ENCODE peak calls at places on chromosomes 1 and 21, in ten cellular contexts. C is upper lobe of left lung, A is left ventricle myocardium inferior, G is kidney epithelial cell, E is heart left ventricle, V is heart right ventricle, X is fibroblast of pulmonary artery, D is sigmoid colon, Z is Calu3, J is progenitor cell of endocrine pancreas. Y is an unnamed sample.

GRCh38 chr1:245537992-245538391 is 383.2 kb downstream of the KIF26B start:
- DNase-seq in V (no peak), G (no peak), D (no peak), J (no peak), X (peak), E (no peak), Z (no peak), C (no peak), A (no peak), Y (no peak)

GRCh38 chr1:110875216-110875731 is 2.3 kb downstream of the CD53 start:
- DNase-seq in V (no peak), C (no peak), E (no peak), X (no peak), J (no peak), G (no peak), A (no peak), Z (no peak), D (no peak), Y (peak)

GRCh38 chr1:212671342-212672031 is 28.2 kb downstream of the BATF3 start:
- DNase-seq in Z (peak), A (peak), V (peak), X (peak), J (no peak), D (no peak), E (no peak), C (no peak), G (peak), Y (no peak)

GRCh38 chr21:25963186-25963585 is 207.4 kb downstream of the APP start:
- DNase-seq in V (no peak), E (no peak), G (peak), X (peak), J (no peak), A (no peak), D (no peak), C (no peak), Z (peak), Y (no peak)

GRCh38 chr21:46115441-46116188 is 17.7 kb downstream of the COL6A2 start:
- DNase-seq in X (no peak), J (peak), C (no peak), D (peak), G (no peak), Z (no peak), V (peak), E (peak), A (peak), Y (no peak)

GRCh38 chr1:197787056-197787455 is 11.8 kb upstream of the DENND1B start:
- DNase-seq in G (no peak), A (no peak), X (no peak), J (no peak), Z (no peak), E (no peak), D (no peak), V (no peak), C (no peak), Y (no peak)

GRCh38 chr21:46118871-46119564 is 21.1 kb downstream of the COL6A2 start:
- DNase-seq in G (no peak), E (peak), C (peak), D (peak), Z (no peak), A (peak), X (no peak), J (peak), V (peak), Y (peak)

GRCh38 chr1:53500184-53501064 is 41.2 kb downstream of the DMRTB1 start:
- DNase-seq in V (no peak), E (no peak), D (no peak), J (no peak), G (no peak), X (no peak), Z (no peak), A (no peak), C (no peak), Y (no peak)

GRCh38 chr21:17673261-17674020 is 60.7 kb upstream of the BTG3 start:
- DNase-seq in E (no peak), A (no peak), D (no peak), G (no peak), C (no peak), Z (no peak), J (no peak), X (peak), V (no peak), Y (no peak)

GRCh38 chr1:116679091-116679827 is 11.7 kb upstream of the IGSF3 start:
- DNase-seq in A (no peak), Z (no peak), V (no peak), J (no peak), C (no peak), D (no peak), G (no peak), E (no peak), X (no peak), Y (no peak)

GRCh38 chr1:1551524-1552262 is 11.3 kb upstream of the TMEM240 start:
- DNase-seq in E (no peak), G (no peak), A (no peak), X (no peak), D (no peak), Z (no peak), V (no peak), J (no peak), C (peak), Y (no peak)

GRCh38 chr1:219567341-219567947 is 45.5 kb downstream of the ZC3H11B start:
- DNase-seq in D (no peak), J (no peak), X (peak), C (no peak), G (no peak), V (peak), E (no peak), Z (peak), A (no peak), Y (no peak)

GRCh38 chr1:116151739-116152576 is 40.8 kb downstream of the MAB21L3 start:
- DNase-seq in Z (peak), J (peak), X (peak), G (peak), E (peak), C (peak), A (peak), V (peak), D (peak), Y (peak)

GRCh38 chr1:166514067-166514466 is 325.2 kb upstream of the POGK start:
- DNase-seq in Z (no peak), J (no peak), C (no peak), V (no peak), X (no peak), D (no peak), A (no peak), E (no peak), G (no peak), Y (no peak)

GRCh38 chr1:3803905-3804626 is 7.8 kb upstream of the LRRC47 start:
- DNase-seq in D (no peak), G (no peak), Z (no peak), E (no peak), V (no peak), J (no peak), X (peak), C (no peak), A (no peak), Y (no peak)

GRCh38 chr1:223720987-223721591 is 8.8 kb downstream of the CAPN2 start:
- DNase-seq in Z (peak), G (no peak), J (no peak), A (no peak), C (no peak), D (no peak), E (no peak), X (peak), V (no peak), Y (no peak)

GRCh38 chr1:5099558-5099957 is 445.1 kb downstream of the AJAP1 start:
- DNase-seq in C (no peak), E (no peak), G (no peak), X (no peak), A (no peak), Z (no peak), D (no peak), V (no peak), J (no peak), Y (no peak)
- TF ChIP-seq CTCF in C (peak), E (no peak), G (no peak), X (no peak), A (no peak), Z (no peak), D (no peak), V (no peak), J (no peak), Y (no peak)

GRCh38 chr1:241990040-241990439 is 8.9 kb downstream of the MAP1LC3C start:
- DNase-seq in G (peak), E (peak), V (peak), Z (peak), J (no peak), D (peak), X (peak), A (peak), C (no peak), Y (no peak)

GRCh38 chr1:241985787-241986186 is 13.1 kb downstream of the MAP1LC3C start:
- DNase-seq in C (no peak), X (peak), Z (peak), E (no peak), G (no peak), D (no peak), J (no peak), V (no peak), A (no peak), Y (no peak)
- TF ChIP-seq CTCF in C (no peak), X (peak), Z (peak), E (peak), G (peak), D (no peak), J (peak), V (peak), A (peak), Y (peak)

GRCh38 chr1:31062867-31063380 is 2.6 kb downstream of the PUM1 start:
- DNase-seq in V (no peak), D (no peak), Z (no peak), E (no peak), A (no peak), C (no peak), G (no peak), J (no peak), X (no peak), Y (no peak)

GRCh38 chr1:31063636-31064035 is 1.9 kb downstream of the PUM1 start:
- DNase-seq in G (no peak), Z (no peak), E (no peak), A (no peak), J (no peak), C (no peak), X (peak), V (no peak), D (no peak), Y (no peak)

GRCh38 chr1:31064115-31064514 is 1.4 kb downstream of the PUM1 start:
- DNase-seq in G (no peak), V (no peak), D (no peak), J (no peak), A (no peak), X (no peak), C (no peak), E (no peak), Z (no peak), Y (no peak)

GRCh38 chr1:31064685-31065309 is 720 bp downstream of the PUM1 start:
- DNase-seq in A (peak), X (peak), E (no peak), Z (peak), G (no peak), V (peak), C (no peak), J (no peak), D (no peak), Y (peak)

DNA sequence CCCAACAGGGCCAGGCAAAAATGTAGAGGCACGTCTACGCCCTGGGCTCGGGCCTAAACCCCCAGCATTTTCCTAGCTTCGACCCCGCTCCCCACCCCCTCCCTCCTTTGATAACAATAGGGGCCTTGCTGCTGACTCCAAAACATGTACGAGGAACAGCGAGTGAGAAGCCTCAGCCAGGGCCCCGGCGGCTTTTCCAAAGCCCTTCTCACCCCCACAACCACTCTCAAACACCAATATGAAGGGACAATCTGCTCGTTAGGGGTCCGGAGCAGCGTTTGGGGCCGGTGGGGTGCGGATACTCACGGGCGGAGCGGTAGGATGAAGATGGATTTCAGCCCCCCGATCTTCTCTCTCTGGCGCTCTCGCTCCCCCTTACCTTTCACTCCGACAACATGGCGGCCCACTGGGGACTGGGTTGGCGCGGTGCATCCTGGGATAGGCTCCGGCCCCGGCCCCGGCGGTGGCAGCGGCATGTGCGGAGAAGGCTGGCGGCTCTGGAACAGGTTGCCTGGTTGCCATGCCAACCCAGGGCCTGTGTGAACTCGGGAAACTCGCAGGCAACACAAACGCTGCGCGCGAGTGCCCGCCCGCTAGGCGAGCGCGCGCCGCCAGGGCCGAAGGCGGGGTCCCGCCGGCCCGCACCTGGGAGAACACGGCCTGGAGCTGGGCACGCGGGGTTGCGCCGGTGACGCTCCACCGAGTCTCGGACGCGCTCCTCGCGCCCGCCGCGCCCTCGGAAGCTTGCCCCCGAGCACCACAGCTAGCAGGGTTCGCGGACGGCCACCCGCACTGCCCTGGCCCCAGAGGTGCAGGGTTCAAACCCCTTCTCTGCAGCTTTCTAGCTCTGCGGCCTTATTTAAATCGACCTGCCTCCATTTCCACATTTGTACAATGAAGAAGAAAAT is at the start of gene PUM1:
- DNase-seq in E (peak), X (peak), G (peak), D (peak), V (peak), Z (peak), A (peak), C (peak), J (peak), Y (peak)
- TF ChIP-seq CTCF in E (no peak), X (no peak), G (no peak), D (no peak), V (peak), Z (no peak), A (peak), C (peak), J (no peak), Y (no peak)

DNA sequence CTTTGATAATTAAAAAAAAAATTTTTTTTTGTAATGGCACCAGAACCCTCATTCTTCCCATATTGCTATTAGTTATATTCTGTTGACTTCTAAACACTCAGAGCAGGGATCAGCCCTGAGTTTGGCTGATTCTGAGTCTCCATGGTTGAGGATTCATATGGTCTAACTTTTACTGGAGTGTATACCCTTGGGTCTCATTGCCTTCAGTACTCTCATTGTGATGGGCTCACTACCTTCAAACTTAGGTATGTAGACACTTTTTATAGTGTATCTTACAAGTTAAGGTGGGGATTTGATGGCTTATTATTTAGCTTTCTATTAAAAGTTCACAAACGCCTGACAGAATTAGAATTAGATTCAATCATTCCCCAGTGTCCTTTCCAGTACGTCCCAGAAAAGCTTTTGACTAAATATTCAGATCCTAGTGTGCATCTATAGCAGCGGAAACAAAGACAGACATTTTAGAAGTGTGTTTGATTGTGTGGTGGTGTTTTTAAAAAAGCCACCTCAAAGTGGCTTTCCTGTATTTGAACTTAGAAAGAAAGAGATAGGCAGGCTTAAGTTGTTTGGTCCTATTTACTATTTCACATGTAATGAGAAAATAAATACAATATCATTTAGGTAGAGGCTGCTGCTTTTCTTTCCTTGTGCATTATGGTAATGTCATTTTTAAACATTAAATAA is 1.4 kb downstream of the MACF1 start:
- DNase-seq in V (no peak), J (no peak), C (no peak), A (no peak), E (no peak), X (no peak), D (no peak), Z (no peak), G (no peak), Y (no peak)
- TF ChIP-seq CTCF in V (no peak), J (no peak), C (no peak), A (no peak), E (no peak), X (no peak), D (no peak), Z (no peak), G (no peak), Y (no peak)

GRCh38 chr1:159854693-159855192 is 7.7 kb downstream of the VSIG8 start:
- DNase-seq in X (peak), J (peak), G (no peak), V (peak), E (peak), A (peak), C (peak), D (peak), Z (peak), Y (peak)
- TF ChIP-seq CTCF in X (no peak), J (peak), G (no peak), V (peak), E (no peak), A (peak), C (peak), D (no peak), Z (no peak), Y (no peak)

GRCh38 chr1:225225681-225226080 is 202.2 kb downstream of the LBR start:
- DNase-seq in J (no peak), G (no peak), E (no peak), X (no peak), C (no peak), A (no peak), V (no peak), D (no peak), Z (no peak), Y (no peak)

GRCh38 chr1:225228871-225229303 is 199.0 kb downstream of the LBR start:
- DNase-seq in D (no peak), J (no peak), A (no peak), C (no peak), E (no peak), V (no peak), Z (no peak), G (no peak), X (no peak), Y (no peak)

GRCh38 chr1:225224287-225224686 is 203.6 kb downstream of the LBR start:
- DNase-seq in D (no peak), J (no peak), G (no peak), A (no peak), V (no peak), X (no peak), E (no peak), Z (no peak), C (no peak), Y (no peak)
- TF ChIP-seq CTCF in D (no peak), J (no peak), G (no peak), A (no peak), V (no peak), X (no peak), E (no peak), Z (no peak), C (no peak), Y (no peak)

GRCh38 chr1:227257964-227258363 is 60.3 kb downstream of the CDC42BPA start:
- DNase-seq in A (no peak), E (no peak), X (no peak), V (no peak), D (no peak), G (no peak), Z (no peak), J (no peak), C (no peak), Y (no peak)
- TF ChIP-seq CTCF in A (no peak), E (no peak), X (no peak), V (no peak), D (no peak), G (no peak), Z (no peak), J (no peak), C (no peak), Y (no peak)

GRCh38 chr1:216944864-216945505 is 221.8 kb upstream of the ESRRG start:
- DNase-seq in A (no peak), D (no peak), Z (no peak), G (no peak), C (no peak), V (no peak), E (no peak), X (no peak), J (no peak), Y (no peak)
- TF ChIP-seq CTCF in A (no peak), D (no peak), Z (no peak), G (no peak), C (no peak), V (no peak), E (no peak), X (no peak), J (no peak), Y (no peak)

Y was measured in natural killer cell.